ENCODE peak calls at places on chromosomes 7 and 10, in four cellular contexts. U is activated B cell treated with CpG ODN at 0.5 μM for 24 hours; F is CD4-positive, CD25-positive, alpha-beta regulatory T cell; K is ELR. O is an unnamed sample.

GRCh38 chr10:84310470-84310869 is 17.9 kb upstream of the CCSER2 start:
- DNase-seq in U (no peak), F (no peak), K (peak; percentile 50), O (no peak)

GRCh38 chr10:103763374-103764202 is 91.8 kb downstream of the SH3PXD2A start:
- DNase-seq in U (no peak), F (peak; percentile 75), K (peak; percentile 82), O (no peak)

GRCh38 chr10:44864042-44864436 is 47.1 kb upstream of the TMEM72 start:
- DNase-seq in U (no peak), F (peak; percentile 5), K (no peak), O (no peak)

GRCh38 chr10:15083674-15084501 is 4.7 kb downstream of the ACBD7 start:
- DNase-seq in U (no peak), F (no peak), K (no peak), O (no peak)

GRCh38 chr7:28258240-28258639 is 77.6 kb upstream of the JAZF1 start:
- DNase-seq in U (no peak), F (no peak), K (no peak), O (no peak)

GRCh38 chr7:2198760-2199159 is 34.0 kb downstream of the MAD1L1 start:
- DNase-seq in U (no peak), F (no peak), K (no peak), O (no peak)

GRCh38 chr7:22990588-22990949 is 23.4 kb downstream of the HYCC1 start:
- DNase-seq in U (no peak), F (no peak), K (peak; percentile 84), O (no peak)

GRCh38 chr7:52211930-52212329 is 823.5 kb upstream of the POM121L12 start:
- DNase-seq in U (no peak), F (no peak), K (no peak), O (no peak)

GRCh38 chr10:103685880-103686669 is 169.3 kb downstream of the SH3PXD2A start:
- DNase-seq in U (peak; percentile 71), F (peak; percentile 69), K (peak; percentile 70), O (peak; percentile 95)